ENCODE peak calls at places on chromosome 20, in four cellular contexts. J is WTC11, A is K562, B is GM12878. Z is an unnamed sample.

GRCh38 chr20:46694484-46694883 is 5.2 kb upstream of the TP53RK start:
- DNase-seq in J (no peak), A (peak), B (peak), Z (no peak)

GRCh38 chr20:5845686-5846651 is 95.8 kb downstream of the SHLD1 start:
- DNase-seq in J (no peak), B (peak), A (no peak), Z (no peak)

GRCh38 chr20:62740286-62741141 is 31.9 kb downstream of the NTSR1 start:
- DNase-seq in B (peak), A (peak), J (peak), Z (peak)

GRCh38 chr20:9392892-9393857 is 121.2 kb upstream of the LAMP5 start:
- DNase-seq in A (peak), J (peak), B (no peak), Z (peak)

GRCh38 chr20:16661738-16662137 is 68.1 kb upstream of the SNRPB2 start:
- DNase-seq in J (no peak), A (no peak), B (no peak), Z (no peak)

GRCh38 chr20:38331814-38332213 is 14.5 kb upstream of the LBP start:
- DNase-seq in J (no peak), A (no peak), B (no peak), Z (no peak)

GRCh38 chr20:1357921-1358671 is 29.2 kb upstream of the SDCBP2 start:
- DNase-seq in J (no peak), B (no peak), A (no peak), Z (no peak)

GRCh38 chr20:23331951-23332350 is 18.6 kb upstream of the NXT1 start:
- DNase-seq in B (no peak), J (no peak), A (peak), Z (no peak)

GRCh38 chr20:42338274-42339172 is 720.3 kb upstream of the CHD6 start:
- DNase-seq in A (no peak), J (no peak), B (no peak), Z (no peak)

GRCh38 chr20:61736001-61736635 is 329.6 kb downstream of the TAF4 start:
- DNase-seq in B (no peak), J (no peak), A (no peak), Z (no peak)

GRCh38 chr20:35840403-35840802 is 68.6 kb downstream of the PHF20 start:
- DNase-seq in A (no peak), B (no peak), J (no peak), Z (no peak)

GRCh38 chr20:45011108-45011526 is 44.8 kb downstream of the STK4 start:
- DNase-seq in A (peak), J (peak), B (no peak), Z (peak)

GRCh38 chr20:37337208-37337955 is 8.6 kb upstream of the SRC start:
- DNase-seq in A (no peak), B (no peak), J (no peak), Z (peak)

GRCh38 chr20:61762208-61762710 is 303.4 kb downstream of the TAF4 start:
- DNase-seq in B (no peak), A (no peak), J (no peak), Z (no peak)

GRCh38 chr20:48098099-48098498 is 312.8 kb upstream of the SULF2 start:
- DNase-seq in A (no peak), J (no peak), B (no peak), Z (no peak)

GRCh38 chr20:45300961-45301360 is 5.7 kb upstream of the RBPJL start:
- DNase-seq in B (no peak), J (peak), A (peak), Z (peak)

GRCh38 chr20:38267251-38267650 is 6.7 kb upstream of the KIAA1755 start:
- DNase-seq in J (no peak), B (no peak), A (no peak), Z (no peak)

GRCh38 chr20:10079964-10080363 is 45.2 kb downstream of the ANKEF1 start:
- DNase-seq in J (no peak), A (no peak), B (no peak), Z (no peak)

GRCh38 chr20:32638848-32639247 is 34.9 kb downstream of the C20orf203 start:
- DNase-seq in J (no peak), A (no peak), B (no peak), Z (no peak)

GRCh38 chr20:39516964-39517363 is 554.8 kb downstream of the DHX35 start:
- DNase-seq in J (no peak), B (no peak), A (no peak), Z (no peak)

GRCh38 chr20:31494131-31494530 is 19.0 kb downstream of the REM1 start:
- DNase-seq in A (peak), B (no peak), J (peak), Z (peak)

GRCh38 chr20:9427977-9428607 is 86.3 kb upstream of the LAMP5 start:
- DNase-seq in B (no peak), J (no peak), A (no peak), Z (no peak)

GRCh38 chr20:16129411-16129810 is 443.8 kb downstream of the KIF16B start:
- DNase-seq in A (no peak), J (no peak), B (no peak), Z (no peak)

GRCh38 chr20:45963059-45964011 is 8.7 kb downstream of the ZNF335 start:
- DNase-seq in A (peak), J (no peak), B (no peak), Z (peak)

GRCh38 chr20:13101701-13102100 is 92.9 kb downstream of the SPTLC3 start:
- DNase-seq in A (no peak), J (no peak), B (no peak), Z (no peak)

GRCh38 chr20:41213150-41213820 is 75.9 kb downstream of the PLCG1 start:
- DNase-seq in B (no peak), J (no peak), A (peak), Z (no peak)

GRCh38 chr20:63215101-63216040 is 560 bp downstream of the YTHDF1 start:
- DNase-seq in J (peak), A (peak), B (no peak), Z (peak)

GRCh38 chr20:19771031-19771430 is 13.0 kb downstream of the RIN2 start:
- DNase-seq in A (no peak), B (no peak), J (no peak), Z (no peak)
- TF ChIP-seq NR2C2 in A (no peak), B (no peak), J (no peak), Z (no peak)

GRCh38 chr20:59580991-59581401 is 23.3 kb upstream of the PHACTR3 start:
- DNase-seq in B (no peak), A (no peak), J (no peak), Z (no peak)
- TF ChIP-seq SP1 in B (no peak), A (no peak), J (no peak), Z (no peak)

GRCh38 chr20:51715028-51715872 is 52.9 kb downstream of the ATP9A start:
- DNase-seq in B (no peak), A (no peak), J (no peak), Z (no peak)
- TF ChIP-seq NR2C2 in B (no peak), A (no peak), J (no peak), Z (no peak)

GRCh38 chr20:19660808-19661378 is 97.2 kb upstream of the RIN2 start:
- DNase-seq in B (no peak), J (no peak), A (no peak), Z (peak)

GRCh38 chr20:19659468-19659867 is 98.6 kb upstream of the RIN2 start:
- DNase-seq in J (no peak), A (no peak), B (no peak), Z (no peak)

GRCh38 chr20:19658137-19658536 is 99.9 kb upstream of the RIN2 start:
- DNase-seq in A (peak), B (peak), J (no peak), Z (no peak)

GRCh38 chr20:19662638-19662995 is 95.4 kb upstream of the RIN2 start:
- DNase-seq in A (no peak), B (no peak), J (no peak), Z (no peak)

DNA sequence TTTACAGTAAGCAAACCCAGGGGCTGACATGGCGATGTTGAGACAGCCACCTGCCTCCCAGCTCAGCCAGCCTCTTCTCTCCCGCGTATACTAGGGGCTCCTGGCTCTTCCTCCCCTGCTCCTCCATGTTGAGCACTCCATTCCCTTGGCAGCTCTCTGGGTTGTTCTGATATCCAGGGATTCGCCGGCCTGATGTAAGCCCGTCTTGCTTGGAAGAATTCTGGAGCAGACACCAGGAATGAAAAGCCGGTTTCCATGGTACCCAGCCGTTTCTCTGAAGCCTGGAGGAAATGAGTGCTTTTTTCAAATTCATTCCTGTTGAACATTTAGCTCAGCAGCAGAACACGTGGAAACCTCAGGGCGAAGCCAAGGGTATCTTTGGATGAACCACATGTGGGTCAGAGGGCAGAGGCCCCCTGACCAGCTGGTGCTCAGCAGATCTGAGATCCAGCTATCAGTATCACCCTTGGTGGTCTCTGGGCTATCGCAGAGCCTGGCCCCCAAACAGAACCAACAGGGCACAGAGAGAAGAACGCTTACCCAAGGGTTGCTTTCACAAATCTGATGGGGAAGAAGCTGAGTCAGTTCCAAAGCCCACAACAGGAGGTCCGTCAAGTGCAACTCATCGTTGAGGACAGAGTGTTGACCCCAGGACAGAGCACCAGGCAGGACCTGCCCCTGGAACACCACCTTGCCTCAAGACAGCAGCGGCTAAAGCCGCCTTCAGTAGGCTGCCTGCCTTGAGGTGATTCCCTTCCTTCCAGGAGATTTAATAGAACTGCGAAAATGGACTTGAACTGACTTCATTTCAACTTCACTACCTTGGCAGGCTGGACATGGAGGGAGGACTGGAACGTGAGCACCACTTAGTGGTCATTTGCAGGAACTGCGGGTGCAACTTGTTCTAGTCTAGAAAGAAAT is 96.1 kb upstream of the RIN2 start:
- DNase-seq in J (peak), B (no peak), A (peak), Z (peak)
- TF ChIP-seq SP1 in J (no peak), B (no peak), A (no peak), Z (no peak)

GRCh38 chr20:58228103-58228483 is 360 bp downstream of the ANKRD60 start:
- DNase-seq in J (peak), B (no peak), A (no peak), Z (no peak)

GRCh38 chr20:58227391-58228102 is 906 bp downstream of the ANKRD60 start:
- DNase-seq in A (no peak), B (no peak), J (no peak), Z (no peak)

GRCh38 chr20:58229198-58229802 is 847 bp upstream of the ANKRD60 start:
- DNase-seq in J (no peak), B (no peak), A (no peak), Z (no peak)

GRCh38 chr20:58225490-58226200 is 2.8 kb downstream of the ANKRD60 start:
- DNase-seq in J (no peak), B (no peak), A (no peak), Z (no peak)

GRCh38 chr20:58228484-58229197 is at the start of gene ANKRD60:
- DNase-seq in J (peak), B (no peak), A (peak), Z (no peak)
- TF ChIP-seq NR2C2 in J (no peak), B (no peak), A (no peak), Z (no peak)

DNA sequence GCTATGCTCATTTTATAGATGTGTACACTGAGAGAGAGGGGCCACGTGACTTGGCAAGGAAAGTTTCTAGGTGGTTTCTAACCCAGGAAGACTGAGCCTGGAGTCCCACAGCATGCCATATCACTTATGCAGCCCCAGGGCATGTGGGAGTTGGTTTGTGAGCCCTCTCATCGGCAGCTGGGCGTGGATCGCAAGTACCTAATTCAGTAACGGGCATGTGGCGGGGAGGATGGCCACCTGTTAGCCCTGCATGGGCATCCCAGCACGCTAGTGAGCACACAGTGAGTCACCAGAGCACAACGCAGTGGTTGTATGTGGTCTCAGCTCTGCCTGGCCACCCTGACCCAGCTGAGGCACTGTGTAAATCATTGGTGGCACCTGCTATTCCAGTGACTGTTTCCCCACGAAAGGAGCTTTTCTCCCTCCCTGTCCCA is 88.3 kb downstream of the NINL start:
- DNase-seq in J (no peak), A (no peak), B (no peak), Z (no peak)
- TF ChIP-seq SP1 in J (no peak), A (no peak), B (no peak), Z (no peak)